ENCODE peak calls at places on chromosomes 2 and 18, in eight cellular contexts. R is tibial nerve; W is GM23338; P is fibroblast of lung; Y is IMR-90; M is effector memory CD4-positive, alpha-beta T cell; L is left ventricle myocardium inferior; J is neuronal stem cell. E is an unnamed sample.

GRCh38 chr2:10009811-10010781 is 33.3 kb upstream of the KLF11 start:
- DNase-seq in R (no peak), W (no peak), P (peak; percentile 72), Y (peak; percentile 78), M (no peak), L (peak; percentile 88), J (no peak), E (peak; percentile 88)

GRCh38 chr18:56258178-56258577 is 380.2 kb downstream of the TXNL1 start:
- DNase-seq in R (no peak), W (no peak), P (no peak), Y (peak; percentile 21), M (no peak), L (no peak), J (no peak), E (no peak)

GRCh38 chr2:237536083-237536415 is 30.3 kb upstream of the PRLH start:
- DNase-seq in R (no peak), W (no peak), P (no peak), Y (no peak), M (no peak), L (no peak), J (no peak), E (no peak)

GRCh38 chr2:183024701-183025100 is 13.6 kb downstream of the NCKAP1 start:
- DNase-seq in R (no peak), W (no peak), P (no peak), Y (peak; percentile 35), M (no peak), L (no peak), J (no peak), E (no peak)

GRCh38 chr2:30582521-30582920 is 135.5 kb downstream of the LCLAT1 start:
- DNase-seq in R (no peak), W (no peak), P (no peak), Y (no peak), M (no peak), L (no peak), J (no peak), E (no peak)

GRCh38 chr2:27201675-27202074 is 10.2 kb upstream of the ATRAID start:
- DNase-seq in R (no peak), W (no peak), P (no peak), Y (no peak), M (no peak), L (no peak), J (no peak), E (no peak)

GRCh38 chr2:38508311-38509039 is 94.3 kb downstream of the HNRNPLL start:
- DNase-seq in R (peak; percentile 96), W (peak; percentile 97), P (peak; percentile 64), Y (peak; percentile 66), M (peak; percentile 43), L (peak; percentile 87), J (peak; percentile 82), E (peak; percentile 92)

GRCh38 chr2:37558622-37559021 is 112.8 kb downstream of the CDC42EP3 start:
- DNase-seq in R (no peak), W (no peak), P (no peak), Y (no peak), M (no peak), L (no peak), J (no peak), E (peak; percentile 63)

GRCh38 chr2:233982421-233983121 is 65.4 kb downstream of the TRPM8 start:
- DNase-seq in R (no peak), W (no peak), P (peak; percentile 98), Y (peak; percentile 94), M (no peak), L (no peak), J (no peak), E (no peak)

GRCh38 chr2:237603718-237604362 is 13.3 kb upstream of the RAB17 start:
- DNase-seq in R (no peak), W (peak; percentile 56), P (peak; percentile 65), Y (peak; percentile 80), M (peak; percentile 7), L (no peak), J (no peak), E (no peak)

GRCh38 chr2:1140389-1141003 is 189.8 kb downstream of the SNTG2 start:
- DNase-seq in R (no peak), W (peak; percentile 78), P (no peak), Y (no peak), M (no peak), L (no peak), J (peak; percentile 42), E (no peak)

GRCh38 chr2:111238336-111238735 is 117.6 kb downstream of the BCL2L11 start:
- DNase-seq in R (no peak), W (no peak), P (peak; percentile 33), Y (no peak), M (no peak), L (no peak), J (no peak), E (no peak)

GRCh38 chr2:133232556-133232955 is 335.7 kb downstream of the NCKAP5 start:
- DNase-seq in R (no peak), W (no peak), P (no peak), Y (no peak), M (no peak), L (no peak), J (no peak), E (no peak)

GRCh38 chr2:143841935-143842334 is 678.0 kb downstream of the ZEB2 start:
- DNase-seq in R (no peak), W (peak; percentile 32), P (peak; percentile 14), Y (peak; percentile 29), M (no peak), L (no peak), J (no peak), E (no peak)

GRCh38 chr2:212843409-212844199 is 305.0 kb upstream of the ERBB4 start:
- DNase-seq in R (no peak), W (no peak), P (peak; percentile 89), Y (peak; percentile 91), M (no peak), L (no peak), J (no peak), E (no peak)

GRCh38 chr2:212841426-212841825 is 302.8 kb upstream of the ERBB4 start:
- DNase-seq in R (no peak), W (no peak), P (no peak), Y (no peak), M (no peak), L (no peak), J (no peak), E (no peak)

GRCh38 chr2:212845941-212846340 is 305.5 kb downstream of the IKZF2 start:
- DNase-seq in R (no peak), W (no peak), P (peak; percentile 80), Y (peak; percentile 89), M (no peak), L (no peak), J (no peak), E (no peak)

GRCh38 chr2:212842544-212843185 is 304.1 kb upstream of the ERBB4 start:
- DNase-seq in R (no peak), W (no peak), P (peak; percentile 88), Y (peak; percentile 90), M (no peak), L (no peak), J (no peak), E (no peak)
- H3K27ac ChIP-seq in R (no peak overlapping the region), W (no peak overlapping the region), P (peak overlapping the region; percentile 86), Y (no peak overlapping the region), M (no peak overlapping the region), L (peak overlapping the region; percentile 16), J (no peak overlapping the region), E (no peak overlapping the region)

DNA sequence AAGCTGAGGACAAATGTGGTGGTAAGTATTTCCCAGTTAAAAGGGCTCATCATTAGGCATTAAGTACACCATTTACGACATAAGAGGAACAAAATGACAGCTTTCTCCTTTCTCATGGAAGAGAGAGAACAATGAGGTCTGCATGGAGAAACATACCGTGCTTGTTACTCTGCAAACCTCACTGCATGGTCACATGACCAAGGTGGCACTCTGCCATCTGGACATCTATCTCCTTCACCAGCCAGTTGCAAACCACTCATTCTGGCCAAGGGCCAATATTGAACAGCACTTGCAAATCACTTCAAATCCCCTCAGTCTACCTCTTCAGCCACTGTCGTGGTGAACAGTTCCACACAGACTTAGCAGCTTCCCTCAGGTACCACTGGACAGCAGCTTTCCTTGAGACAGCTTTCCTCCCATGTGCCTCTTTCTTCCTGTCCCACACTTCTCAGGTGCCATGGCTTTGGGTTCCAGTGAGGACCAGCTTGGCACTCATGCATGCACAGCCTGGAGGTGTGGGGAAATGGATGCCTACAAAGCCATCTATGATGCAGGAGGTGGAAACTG is 29.5 kb upstream of the DPP4 start:
- DNase-seq in R (no peak), W (no peak), P (no peak), Y (peak; percentile 29), M (no peak), L (no peak), J (no peak), E (no peak)
- H3K4me1 ChIP-seq in R (no peaks in the 10 kb centered on the region), W (no peaks in the 10 kb centered on the region), P (peaks cover 2% of the 10 kb centered on the region), Y (no peaks in the 10 kb centered on the region), M (no peaks in the 10 kb centered on the region), L (peaks cover 21% of the 10 kb centered on the region), J (no peaks in the 10 kb centered on the region), E (no peaks in the 10 kb centered on the region)

DNA sequence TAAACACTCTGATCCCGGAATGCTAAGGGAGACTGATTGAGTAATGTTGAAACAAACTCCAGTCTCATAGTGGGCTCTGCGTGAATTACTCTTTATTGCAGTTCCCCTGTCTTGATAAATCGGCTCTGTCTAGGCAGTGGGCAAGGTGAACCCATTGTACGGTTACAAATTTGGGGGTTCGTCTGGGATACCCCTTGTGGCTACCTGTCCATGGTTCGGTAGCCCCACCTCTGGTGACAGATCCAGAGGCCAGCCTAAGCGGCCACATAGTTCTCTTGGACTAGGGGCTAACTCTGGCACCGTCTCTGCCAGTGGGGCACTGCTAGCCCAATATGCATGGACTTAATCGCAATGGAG is 1.1 kb upstream of the STARD7 start:
- DNase-seq in R (no peak), W (no peak), P (no peak), Y (no peak), M (no peak), L (no peak), J (no peak), E (no peak)
- H3K27ac ChIP-seq in R (no peak overlapping the region), W (peak overlapping the region; percentile 95), P (no peak overlapping the region), Y (no peak overlapping the region), M (no peak overlapping the region), L (peak overlapping the region; percentile 99), J (no peak overlapping the region), E (no peak overlapping the region)

GRCh38 chr2:105401867-105402266 is 3.0 kb upstream of the FHL2 start:
- DNase-seq in R (no peak), W (no peak), P (no peak), Y (no peak), M (no peak), L (no peak), J (no peak), E (no peak)

GRCh38 chr2:105397959-105398521 is 811 bp downstream of the FHL2 start:
- DNase-seq in R (no peak), W (no peak), P (peak; percentile 39), Y (no peak), M (no peak), L (no peak), J (no peak), E (no peak)

GRCh38 chr2:105398522-105399206 is at the start of gene FHL2:
- DNase-seq in R (peak; percentile 37), W (peak; percentile 92), P (peak; percentile 84), Y (peak; percentile 80), M (peak; percentile 22), L (peak; percentile 66), J (peak; percentile 74), E (peak; percentile 81)

GRCh38 chr2:105399207-105399861 is 483 bp upstream of the FHL2 start:
- DNase-seq in R (no peak), W (peak; percentile 71), P (no peak), Y (no peak), M (no peak), L (no peak), J (no peak), E (no peak)

DNA sequence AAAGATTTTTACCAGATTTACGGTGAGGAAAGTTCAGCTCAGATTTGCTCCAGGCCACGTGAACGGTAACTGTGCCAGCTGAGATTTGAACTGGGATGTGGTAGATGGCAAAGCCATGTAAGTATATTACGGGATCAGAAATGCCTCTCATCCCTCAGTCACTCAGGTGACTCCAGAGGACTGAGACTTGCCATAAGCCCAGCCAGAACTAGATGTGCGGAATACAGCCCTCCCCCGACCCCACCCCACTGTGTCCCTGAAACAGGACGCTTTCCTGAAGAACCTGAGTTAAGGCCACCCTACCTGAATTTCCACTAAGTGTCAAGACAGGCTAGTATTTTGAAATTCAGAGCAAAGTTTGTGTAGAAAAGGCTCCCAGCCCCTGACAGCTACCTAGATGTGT is 1.3 kb upstream of the FHL2 start:
- DNase-seq in R (no peak), W (no peak), P (no peak), Y (no peak), M (no peak), L (no peak), J (no peak), E (no peak)
- H3K4me1 ChIP-seq in R (no peaks in the 10 kb centered on the region), W (peaks cover 10% of the 10 kb centered on the region), P (peaks cover 16% of the 10 kb centered on the region), Y (peaks cover 24% of the 10 kb centered on the region), M (peaks cover 6% of the 10 kb centered on the region), L (peaks cover 76% of the 10 kb centered on the region), J (peaks cover 6% of the 10 kb centered on the region), E (no peaks in the 10 kb centered on the region)

E was measured in aorta.